ENCODE peak calls at places on chromosome 11, in four cellular contexts. N is K562, M is GM12878, Y is GM12891. T is an unnamed sample.

GRCh38 chr11:88482871-88483301 is 145.3 kb upstream of the CTSC start:
- DNase-seq in M (no peak), Y (no peak), N (no peak), T (no peak)

GRCh38 chr11:62652156-62653006 is 721 bp downstream of the INTS5 start:
- DNase-seq in Y (no peak), N (peak), M (no peak), T (no peak)

GRCh38 chr11:6229911-6230310 is 4.5 kb downstream of the FHIP1B start:
- DNase-seq in Y (no peak), N (no peak), M (no peak), T (no peak)

GRCh38 chr11:35142481-35143207 is 3.7 kb downstream of the CD44 start:
- DNase-seq in Y (no peak), M (no peak), N (peak), T (no peak)

GRCh38 chr11:99351620-99352019 is 330.9 kb downstream of the CNTN5 start:
- DNase-seq in M (no peak), Y (no peak), N (no peak), T (no peak)

GRCh38 chr11:78790784-78791183 is 216.1 kb upstream of the NARS2 start:
- DNase-seq in Y (no peak), M (no peak), N (no peak), T (no peak)

GRCh38 chr11:26014456-26015115 is 317.3 kb upstream of the ANO3 start:
- DNase-seq in M (no peak), N (no peak), Y (no peak), T (no peak)

GRCh38 chr11:123122341-123122740 is 60.4 kb upstream of the HSPA8 start:
- DNase-seq in M (no peak), N (no peak), Y (no peak), T (no peak)

GRCh38 chr11:130634981-130635473 is 186.6 kb downstream of the ADAMTS15 start:
- DNase-seq in Y (no peak), N (no peak), M (no peak), T (no peak)

GRCh38 chr11:111982019-111982464 is 43.2 kb upstream of the DLAT start:
- DNase-seq in N (peak), M (peak), Y (peak), T (no peak)

GRCh38 chr11:44453871-44454270 is 111.6 kb upstream of the CD82 start:
- DNase-seq in N (no peak), Y (no peak), M (no peak), T (no peak)

GRCh38 chr11:17402486-17402885 is 14.0 kb upstream of the KCNJ11 start:
- DNase-seq in N (no peak), M (no peak), Y (no peak), T (no peak)
- TF ChIP-seq SPI1 in N (no peak), M (no peak), Y (no peak), T (no peak)

GRCh38 chr11:67820079-67820478 is 145.7 kb upstream of the ALDH3B2 start:
- DNase-seq in M (no peak), Y (no peak), N (peak), T (no peak)
- TF ChIP-seq POLR2AphosphoS5 in M (no peak), Y (no peak), N (no peak), T (no peak)

DNA sequence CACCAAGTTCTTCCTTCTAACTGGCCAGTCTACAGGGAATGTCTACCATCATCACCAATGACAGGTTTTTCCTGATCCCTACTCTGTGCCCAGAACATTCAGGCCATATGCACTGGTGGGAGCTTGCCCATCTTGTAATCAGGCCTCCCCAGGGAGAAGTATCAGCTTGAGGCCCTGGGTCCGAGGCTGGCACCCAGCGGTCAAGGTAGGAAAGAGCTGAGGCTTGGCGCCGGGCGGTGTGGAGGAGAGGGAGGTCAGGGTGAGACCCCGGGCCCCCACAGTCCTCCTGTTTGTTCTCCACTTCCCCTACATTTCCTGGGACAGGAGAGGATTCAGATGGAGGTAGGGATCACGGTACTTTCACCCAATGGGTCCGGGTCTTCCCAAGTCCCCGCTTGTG is 15.5 kb downstream of the TSKU start:
- DNase-seq in N (no peak), Y (no peak), M (no peak), T (no peak)
- TF ChIP-seq SPI1 in N (no peak), Y (no peak), M (no peak), T (no peak)

GRCh38 chr11:33530824-33531223 is 169.8 kb downstream of the C11orf91 start:
- DNase-seq in N (no peak), M (no peak), Y (no peak), T (no peak)
- TF ChIP-seq POLR2AphosphoS5 in N (no peak), M (no peak), Y (no peak), T (no peak)